ENCODE peak calls at places on chromosomes 5 and 9, in ten cellular contexts. C, J, T, L, R, P, Y, A, Z and O are unnamed samples.

GRCh38 chr9:91694081-91694870 is 255.8 kb downstream of the ROR2 start:
- DNase-seq in C (no peak), J (no peak), T (no peak), L (no peak), R (no peak), P (no peak), Y (no peak), A (no peak), Z (no peak), O (no peak)

GRCh38 chr9:114174876-114175771 is 19.8 kb downstream of the COL27A1 start:
- DNase-seq in C (no peak), J (no peak), T (peak), L (no peak), R (no peak), P (no peak), Y (no peak), A (peak), Z (peak), O (no peak)

GRCh38 chr5:63262191-63262981 is 683.8 kb downstream of the LRRC70 start:
- DNase-seq in C (no peak), J (no peak), T (peak), L (no peak), R (no peak), P (no peak), Y (no peak), A (no peak), Z (no peak), O (no peak)

GRCh38 chr5:5900350-5900749 is 477.9 kb downstream of the ICE1 start:
- DNase-seq in C (no peak), J (no peak), T (no peak), L (no peak), R (no peak), P (no peak), Y (no peak), A (no peak), Z (no peak), O (no peak)

GRCh38 chr9:77916410-77916819 is 115.2 kb downstream of the GNAQ start:
- DNase-seq in C (no peak), J (no peak), T (no peak), L (no peak), R (no peak), P (no peak), Y (no peak), A (no peak), Z (no peak), O (no peak)

GRCh38 chr9:96618209-96619108 is 1.2 kb downstream of the CDC14B start:
- DNase-seq in C (peak), J (peak), T (peak), L (no peak), R (peak), P (no peak), Y (no peak), A (peak), Z (no peak), O (peak)

GRCh38 chr5:84450617-84451414 is 66.1 kb upstream of the EDIL3 start:
- DNase-seq in C (no peak), J (no peak), T (peak), L (no peak), R (no peak), P (no peak), Y (no peak), A (no peak), Z (no peak), O (no peak)

GRCh38 chr5:97019435-97020117 is 83.7 kb downstream of the LNPEP start:
- DNase-seq in C (no peak), J (no peak), T (peak), L (no peak), R (no peak), P (no peak), Y (no peak), A (no peak), Z (no peak), O (no peak)

GRCh38 chr5:128579111-128579510 is 41.1 kb upstream of the FBN2 start:
- DNase-seq in C (no peak), J (no peak), T (peak), L (no peak), R (no peak), P (no peak), Y (no peak), A (no peak), Z (no peak), O (no peak)

GRCh38 chr9:13387668-13388124 is 108.2 kb upstream of the MPDZ start:
- DNase-seq in C (no peak), J (no peak), T (no peak), L (no peak), R (no peak), P (no peak), Y (no peak), A (no peak), Z (no peak), O (no peak)

GRCh38 chr5:30100148-30100547 is 1093.3 kb upstream of the CDH6 start:
- DNase-seq in C (no peak), J (no peak), T (no peak), L (no peak), R (no peak), P (no peak), Y (no peak), A (no peak), Z (no peak), O (no peak)

GRCh38 chr5:37663538-37663937 is 176.3 kb downstream of the GDNF start:
- DNase-seq in C (no peak), J (no peak), T (no peak), L (no peak), R (no peak), P (no peak), Y (no peak), A (no peak), Z (no peak), O (no peak)

GRCh38 chr5:166165600-166165999 is 2125.8 kb upstream of the WWC1 start:
- DNase-seq in C (no peak), J (no peak), T (no peak), L (no peak), R (no peak), P (no peak), Y (no peak), A (no peak), Z (no peak), O (no peak)

GRCh38 chr5:42950466-42951168 is 89.5 kb downstream of the ANXA2R start:
- DNase-seq in C (peak), J (peak), T (peak), L (peak), R (peak), P (peak), Y (peak), A (peak), Z (no peak), O (peak)

GRCh38 chr9:110452227-110452801 is 114.7 kb upstream of the TXNDC8 start:
- DNase-seq in C (no peak), J (no peak), T (peak), L (no peak), R (no peak), P (no peak), Y (no peak), A (no peak), Z (no peak), O (no peak)

GRCh38 chr5:5454405-5454804 is 31.9 kb downstream of the ICE1 start:
- DNase-seq in C (no peak), J (no peak), T (no peak), L (no peak), R (no peak), P (no peak), Y (no peak), A (no peak), Z (no peak), O (no peak)

GRCh38 chr9:131276891-131277672 is 772 bp upstream of the FAM78A start:
- DNase-seq in C (no peak), J (no peak), T (no peak), L (no peak), R (no peak), P (no peak), Y (no peak), A (no peak), Z (peak), O (no peak)

GRCh38 chr9:75488714-75489100 is 400.4 kb downstream of the OSTF1 start:
- DNase-seq in C (no peak), J (no peak), T (no peak), L (no peak), R (no peak), P (no peak), Y (no peak), A (no peak), Z (no peak), O (no peak)

GRCh38 chr5:111271885-111272284 is 47.7 kb downstream of the CAMK4 start:
- DNase-seq in C (no peak), J (no peak), T (no peak), L (no peak), R (no peak), P (no peak), Y (no peak), A (no peak), Z (no peak), O (no peak)

GRCh38 chr5:102700126-102700851 is 54.8 kb upstream of the PAM start:
- DNase-seq in C (no peak), J (no peak), T (no peak), L (no peak), R (no peak), P (no peak), Y (no peak), A (no peak), Z (no peak), O (no peak)

DNA sequence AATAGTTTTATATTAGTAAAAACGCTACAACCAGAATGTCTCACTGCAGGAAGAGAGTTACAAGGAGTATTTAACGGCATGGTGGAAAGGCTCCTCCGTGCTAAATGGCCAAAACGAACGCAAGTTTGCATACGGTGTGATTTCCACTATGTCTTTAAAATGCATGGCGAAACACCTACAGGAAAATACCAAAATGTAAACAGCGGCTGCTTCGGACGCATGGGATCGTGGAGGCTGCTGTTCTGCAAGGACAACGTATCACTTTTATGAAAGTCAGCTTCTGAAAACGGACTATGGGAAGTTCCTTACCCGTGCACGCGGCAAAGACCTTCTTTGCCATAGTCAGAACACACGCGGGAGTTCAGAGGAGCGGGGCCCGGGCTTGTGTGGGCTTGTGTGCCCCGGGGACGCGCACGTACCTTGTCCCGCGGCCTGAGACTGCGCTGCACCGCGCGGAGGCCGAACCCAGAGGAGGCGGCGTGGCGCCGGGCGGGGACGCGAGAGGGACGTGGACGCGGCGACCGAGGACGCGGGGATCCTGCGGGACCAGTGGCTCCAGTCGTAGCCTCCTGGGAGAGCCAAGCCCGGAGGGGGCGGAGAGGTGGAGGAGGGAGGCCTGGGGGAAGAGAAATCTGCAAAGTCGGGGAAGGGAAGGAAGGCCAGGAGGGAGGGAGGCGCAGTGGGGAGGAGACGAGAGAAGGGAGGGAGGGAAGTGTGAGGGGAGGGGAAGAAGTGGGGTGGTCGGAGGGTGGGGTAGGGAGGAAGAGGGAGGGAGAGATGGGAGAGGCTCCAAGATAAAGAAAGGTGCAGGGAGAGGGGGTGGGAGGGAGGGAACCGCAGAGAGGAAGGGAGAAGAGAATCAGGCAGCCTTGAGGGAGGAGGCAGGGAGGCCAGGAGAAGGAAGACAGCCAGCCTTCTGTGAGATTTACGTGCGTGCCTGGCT is at the start of gene CMBL:
- DNase-seq in C (peak), J (no peak), T (peak), L (no peak), R (peak), P (peak), Y (no peak), A (peak), Z (peak), O (peak)
- TF ChIP-seq POLR2A in C (peak), J (no peak), T (no peak), L (no peak), R (peak), P (peak), Y (no peak), A (peak), Z (no peak), O (peak)

DNA sequence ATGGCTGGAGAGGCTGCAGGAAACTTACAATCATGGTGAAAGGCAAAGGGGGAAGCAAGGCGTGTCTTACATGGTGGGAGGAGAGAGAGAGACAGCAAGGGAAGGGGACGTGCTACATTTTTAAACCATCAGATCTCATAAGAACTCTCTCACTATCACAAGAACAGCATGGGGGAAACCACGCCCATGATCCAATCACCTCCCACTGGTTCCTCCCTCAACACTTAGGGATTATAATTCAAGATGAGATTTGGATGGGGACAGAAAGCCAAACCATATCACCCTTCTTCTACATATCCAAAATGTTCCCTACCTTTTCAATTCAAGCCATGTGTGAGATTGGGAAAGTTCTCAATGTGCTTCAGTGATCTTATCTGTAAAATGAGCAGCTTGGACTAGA is 22.9 kb upstream of the GLRX start:
- DNase-seq in C (no peak), J (no peak), T (no peak), L (no peak), R (no peak), P (no peak), Y (no peak), A (no peak), Z (no peak), O (no peak)
- TF ChIP-seq POLR2A in C (no peak), J (no peak), T (no peak), L (no peak), R (no peak), P (no peak), Y (no peak), A (no peak), Z (no peak), O (no peak)

GRCh38 chr5:132486318-132487094 is 4.1 kb downstream of the IRF1 start:
- DNase-seq in C (peak), J (peak), T (no peak), L (no peak), R (no peak), P (no peak), Y (no peak), A (peak), Z (no peak), O (no peak)
- TF ChIP-seq POLR2A in C (no peak), J (no peak), T (no peak), L (no peak), R (no peak), P (no peak), Y (no peak), A (no peak), Z (no peak), O (no peak)

GRCh38 chr9:134385873-134386370 is 59.7 kb downstream of the RXRA start:
- DNase-seq in C (no peak), J (no peak), T (no peak), L (no peak), R (no peak), P (no peak), Y (no peak), A (no peak), Z (peak), O (no peak)
- TF ChIP-seq POLR2A in C (no peak), J (no peak), T (no peak), L (no peak), R (no peak), P (no peak), Y (no peak), A (no peak), Z (no peak), O (no peak)

GRCh38 chr5:168291281-168291960 is at the start of gene WWC1:
- DNase-seq in C (peak), J (peak), T (peak), L (peak), R (peak), P (peak), Y (no peak), A (peak), Z (peak), O (peak)

GRCh38 chr5:168290902-168291280 is 554 bp upstream of the WWC1 start:
- DNase-seq in C (no peak), J (no peak), T (no peak), L (no peak), R (no peak), P (no peak), Y (no peak), A (no peak), Z (no peak), O (no peak)

GRCh38 chr5:168292783-168293696 is 1.6 kb downstream of the WWC1 start:
- DNase-seq in C (no peak), J (no peak), T (no peak), L (no peak), R (no peak), P (no peak), Y (no peak), A (no peak), Z (no peak), O (no peak)

GRCh38 chr5:168295574-168296201 is 4.2 kb downstream of the WWC1 start:
- DNase-seq in C (peak), J (peak), T (peak), L (peak), R (peak), P (no peak), Y (no peak), A (no peak), Z (no peak), O (peak)

DNA sequence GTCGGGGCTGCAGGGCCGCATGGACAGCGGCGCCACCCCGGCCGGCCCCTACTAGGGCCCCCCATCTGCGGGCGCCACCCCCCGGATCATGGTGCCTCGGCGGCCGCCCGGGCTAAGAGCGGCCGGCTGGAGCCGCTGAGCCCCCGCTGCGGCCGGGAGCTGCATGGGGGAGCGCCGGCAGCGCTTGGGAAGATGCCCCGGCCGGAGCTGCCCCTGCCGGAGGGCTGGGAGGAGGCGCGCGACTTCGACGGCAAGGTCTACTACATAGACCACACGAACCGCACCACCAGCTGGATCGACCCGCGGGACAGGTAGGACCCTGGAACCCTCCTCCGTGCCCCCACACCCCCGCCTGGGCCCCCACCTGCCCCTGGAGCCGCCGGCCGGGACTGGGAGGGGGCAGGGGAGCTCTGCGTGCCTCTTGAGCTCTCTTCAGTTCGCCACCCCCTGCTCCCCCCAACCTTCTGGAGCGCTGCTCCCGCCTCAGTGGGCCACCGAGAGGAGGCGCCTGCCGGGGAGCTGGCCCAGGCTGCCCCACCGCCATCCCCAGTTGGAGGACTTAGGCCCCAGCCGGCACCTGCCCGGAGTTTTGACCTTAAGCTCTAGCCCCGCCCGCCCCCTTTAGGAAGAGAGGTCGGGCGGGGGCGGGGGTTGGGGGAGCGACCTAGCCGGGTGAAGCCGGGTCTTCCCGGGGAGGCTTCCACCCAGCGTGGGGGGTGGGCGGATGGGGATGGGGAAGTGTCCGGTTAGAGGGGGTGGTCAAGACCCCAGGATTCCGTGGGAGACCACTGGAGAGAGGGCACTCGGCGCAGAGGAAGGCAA is 727 bp downstream of the WWC1 start:
- DNase-seq in C (no peak), J (no peak), T (peak), L (peak), R (no peak), P (no peak), Y (no peak), A (peak), Z (peak), O (no peak)
- TF ChIP-seq POLR2A in C (no peak), J (no peak), T (no peak), L (no peak), R (no peak), P (no peak), Y (no peak), A (no peak), Z (no peak), O (no peak)

GRCh38 chr5:140553657-140554056 is 3.6 kb downstream of the SRA1 start:
- DNase-seq in C (no peak), J (no peak), T (peak), L (no peak), R (no peak), P (no peak), Y (no peak), A (no peak), Z (no peak), O (no peak)
- TF ChIP-seq POLR2A in C (no peak), J (no peak), T (no peak), L (no peak), R (no peak), P (no peak), Y (no peak), A (no peak), Z (no peak), O (no peak)

GRCh38 chr5:10630126-10630525 is 66.3 kb downstream of the ANKRD33B start:
- DNase-seq in C (no peak), J (no peak), T (no peak), L (no peak), R (no peak), P (no peak), Y (no peak), A (no peak), Z (peak), O (no peak)

GRCh38 chr5:10629661-10630060 is 65.8 kb downstream of the ANKRD33B start:
- DNase-seq in C (no peak), J (no peak), T (no peak), L (no peak), R (no peak), P (no peak), Y (no peak), A (no peak), Z (no peak), O (no peak)

GRCh38 chr5:10632110-10632903 is 68.4 kb downstream of the ANKRD33B start:
- DNase-seq in C (peak), J (no peak), T (peak), L (no peak), R (no peak), P (peak), Y (no peak), A (peak), Z (peak), O (peak)

GRCh38 chr5:10633271-10634049 is 69.6 kb downstream of the ANKRD33B start:
- DNase-seq in C (no peak), J (no peak), T (no peak), L (no peak), R (no peak), P (no peak), Y (no peak), A (no peak), Z (peak), O (no peak)

GRCh38 chr5:10631597-10631996 is 67.7 kb downstream of the ANKRD33B start:
- DNase-seq in C (no peak), J (no peak), T (no peak), L (no peak), R (no peak), P (no peak), Y (no peak), A (no peak), Z (no peak), O (no peak)
- TF ChIP-seq POLR2A in C (no peak), J (no peak), T (no peak), L (no peak), R (no peak), P (no peak), Y (no peak), A (no peak), Z (no peak), O (no peak)

DNA sequence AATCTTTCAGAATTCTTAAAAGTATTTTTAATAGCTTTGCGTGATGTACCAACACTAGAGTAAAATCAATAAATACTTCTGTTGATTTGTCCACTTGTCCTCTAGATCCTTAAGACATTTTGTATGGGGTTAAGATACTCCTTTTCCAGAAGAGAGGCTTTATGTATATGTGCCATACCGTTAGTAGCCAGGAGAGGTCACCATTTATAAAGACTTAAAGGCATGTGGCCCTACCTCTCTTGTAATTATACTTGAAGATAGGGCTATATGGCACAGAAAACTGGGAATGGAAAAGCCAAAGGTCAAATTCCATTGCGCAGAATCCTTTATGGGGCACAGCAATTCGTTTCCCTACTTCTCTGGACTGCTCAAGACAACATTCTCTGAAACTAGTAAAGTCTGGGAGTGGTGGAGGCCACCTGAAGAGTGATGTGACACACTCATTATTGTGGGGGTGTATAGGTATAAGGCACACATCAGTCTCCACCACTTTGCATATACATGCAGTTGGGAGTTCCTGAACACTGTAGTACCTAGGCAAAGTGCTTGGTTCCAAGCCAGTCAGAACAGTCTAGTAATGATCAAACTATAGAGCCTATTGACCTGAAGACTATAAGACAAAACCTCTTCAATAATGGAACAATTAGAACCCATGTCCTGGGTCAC is 140.1 kb upstream of the FBXL17 start:
- DNase-seq in C (no peak), J (no peak), T (peak), L (no peak), R (no peak), P (peak), Y (no peak), A (no peak), Z (no peak), O (peak)
- TF ChIP-seq POLR2A in C (no peak), J (no peak), T (no peak), L (no peak), R (no peak), P (no peak), Y (no peak), A (no peak), Z (no peak), O (no peak)